ENCODE peak calls at places on chromosomes 11 and 22, in four cellular contexts. Q is astrocyte of the spinal cord, V is ascending aorta, T is cardiac fibroblast. Z is an unnamed sample.

GRCh38 chr22:37334859-37335818 is 52.8 kb downstream of the CYTH4 start:
- DNase-seq in T (peak; percentile 27), V (no peak), Q (no peak), Z (no peak)

GRCh38 chr11:107741044-107741823 is 29.4 kb upstream of the SLN start:
- DNase-seq in T (peak; percentile 59), V (no peak), Q (peak; percentile 32), Z (peak; percentile 57)

GRCh38 chr11:108472681-108473080 is 5.4 kb upstream of the C11orf65 start:
- DNase-seq in T (no peak), Q (no peak), V (no peak), Z (no peak)

GRCh38 chr22:22745225-22746060 is 101.0 kb downstream of the GGTLC2 start:
- DNase-seq in V (no peak), Q (no peak), T (peak; percentile 56), Z (peak; percentile 33)

GRCh38 chr22:42803454-42803853 is 53.6 kb downstream of the ARFGAP3 start:
- DNase-seq in Q (no peak), V (no peak), T (no peak), Z (no peak)

GRCh38 chr22:43042101-43042780 is 27.3 kb upstream of the PACSIN2 start:
- DNase-seq in Q (peak; percentile 70), T (no peak), V (no peak), Z (peak; percentile 37)

GRCh38 chr11:45872513-45873356 is 12.7 kb upstream of the MAPK8IP1 start:
- DNase-seq in V (no peak), T (peak; percentile 84), Q (peak; percentile 89), Z (peak; percentile 78)

GRCh38 chr11:112318661-112319060 is 58.0 kb upstream of the PLET1 start:
- DNase-seq in Q (no peak), T (no peak), V (no peak), Z (no peak)

GRCh38 chr11:27390959-27391326 is 27.9 kb upstream of the CCDC34 start:
- DNase-seq in Q (peak; percentile 73), T (peak; percentile 68), V (no peak), Z (no peak)

GRCh38 chr22:18062421-18062820 is 15.4 kb upstream of the PEX26 start:
- DNase-seq in T (no peak), V (no peak), Q (no peak), Z (peak; percentile 60)

GRCh38 chr11:115623021-115623451 is 118.8 kb upstream of the CADM1 start:
- DNase-seq in T (peak; percentile 62), Q (peak; percentile 97), V (peak; percentile 56), Z (peak; percentile 27)

GRCh38 chr22:23760056-23760455 is 2.7 kb upstream of the C22orf15 start:
- DNase-seq in T (no peak), V (no peak), Q (no peak), Z (no peak)

GRCh38 chr11:20623258-20623657 is 23.9 kb downstream of the SLC6A5 start:
- DNase-seq in T (no peak), Q (no peak), V (no peak), Z (no peak)

GRCh38 chr11:125407046-125407445 is 89.0 kb downstream of the FEZ1 start:
- DNase-seq in T (peak; percentile 13), V (no peak), Q (no peak), Z (peak; percentile 25)

GRCh38 chr11:44016129-44016528 is 31.7 kb upstream of the ACCSL start:
- DNase-seq in Q (peak; percentile 42), T (peak; percentile 93), V (peak; percentile 67), Z (no peak)

GRCh38 chr22:44166448-44166847 is 14.3 kb upstream of the PARVG start:
- DNase-seq in T (no peak), Q (no peak), V (no peak), Z (no peak)

GRCh38 chr22:37226514-37226913 is 14.2 kb upstream of the SSTR3 start:
- DNase-seq in V (no peak), Q (no peak), T (no peak), Z (no peak)

GRCh38 chr11:117466966-117467365 is 139.3 kb downstream of the CEP164 start:
- DNase-seq in T (no peak), Q (no peak), V (no peak), Z (no peak)

GRCh38 chr22:20066617-20067383 is 13.2 kb upstream of the DGCR8 start:
- DNase-seq in V (no peak), T (no peak), Q (no peak), Z (no peak)

GRCh38 chr22:42926768-42927167 is 69.7 kb upstream of the ARFGAP3 start:
- DNase-seq in Q (no peak), V (no peak), T (no peak), Z (no peak)

GRCh38 chr11:124791626-124792341 is 8.4 kb downstream of the MSANTD2 start:
- DNase-seq in T (peak; percentile 24), V (no peak), Q (no peak), Z (peak; percentile 21)

GRCh38 chr11:66347425-66348276 is at the start of gene B4GAT1:
- DNase-seq in Q (peak; percentile 93), T (peak; percentile 95), V (peak; percentile 48), Z (peak; percentile 87)

GRCh38 chr11:76335827-76336226 is 45.1 kb downstream of the THAP12 start:
- DNase-seq in V (no peak), Q (no peak), T (no peak), Z (no peak)

GRCh38 chr11:93017821-93018690 is 48.6 kb downstream of the MTNR1B start:
- DNase-seq in V (no peak), T (peak; percentile 59), Q (peak; percentile 43), Z (peak; percentile 71)

GRCh38 chr11:76250520-76251222 is 44.4 kb upstream of the WNT11 start:
- DNase-seq in V (no peak), T (no peak), Q (no peak), Z (no peak)

GRCh38 chr11:118912742-118913410 is 12.8 kb downstream of the BCL9L start:
- DNase-seq in V (no peak), Q (no peak), T (peak; percentile 40), Z (peak; percentile 55)

GRCh38 chr11:118910309-118911112 is 15.2 kb downstream of the BCL9L start:
- DNase-seq in V (no peak), T (peak; percentile 94), Q (peak; percentile 86), Z (peak; percentile 88)

GRCh38 chr11:118913411-118914125 is 12.2 kb downstream of the BCL9L start:
- DNase-seq in T (no peak), V (no peak), Q (no peak), Z (peak; percentile 39)

GRCh38 chr11:118911113-118911879 is 14.4 kb downstream of the BCL9L start:
- DNase-seq in Q (peak; percentile 60), T (peak; percentile 48), V (no peak), Z (peak; percentile 68)

DNA sequence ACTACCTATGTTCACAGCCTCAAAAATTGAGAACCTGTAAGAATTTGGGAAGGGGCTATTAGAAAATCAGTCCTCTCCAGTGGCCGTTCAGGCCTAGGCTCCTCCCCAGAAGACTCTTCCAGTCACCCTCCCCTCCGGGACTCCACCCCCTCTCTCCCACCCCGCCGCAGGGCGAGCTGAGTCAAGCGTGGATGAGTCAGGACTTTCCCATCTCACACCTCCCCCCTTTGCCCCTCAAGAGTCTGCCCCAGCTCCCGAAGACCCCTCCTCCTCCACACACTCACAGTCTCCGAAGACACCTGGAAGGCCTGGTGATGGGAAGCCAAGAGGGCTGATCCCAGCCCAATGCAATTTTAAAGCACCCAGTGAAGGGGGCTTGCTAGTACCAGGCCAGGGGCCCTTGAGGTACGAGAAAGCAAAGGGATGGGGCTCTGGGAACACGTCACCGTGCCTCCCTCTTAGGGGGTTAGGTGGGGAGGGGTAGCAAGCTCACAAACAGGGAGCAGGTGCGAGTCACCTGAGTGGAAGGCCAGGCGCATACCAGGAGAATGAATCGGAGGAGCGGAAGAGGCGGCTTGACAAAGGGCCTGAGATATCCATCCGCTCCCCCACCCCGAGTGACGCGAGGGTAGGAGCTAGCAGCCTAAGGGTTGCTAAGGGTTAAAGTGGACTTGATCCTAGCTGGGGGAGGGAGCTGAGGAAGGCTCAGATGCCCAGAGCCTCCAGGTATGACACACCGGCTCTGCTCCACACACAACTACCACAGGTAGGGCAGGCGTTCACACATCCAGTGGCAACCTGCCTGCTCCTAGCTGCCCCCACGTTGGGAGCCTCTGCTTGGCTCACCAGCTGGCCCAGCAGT is 13.6 kb downstream of the BCL9L start:
- DNase-seq in Q (peak; percentile 93), V (peak; percentile 84), T (peak; percentile 92), Z (peak; percentile 100)
- H3K4me3 ChIP-seq in Q (no peak overlapping the region), V (peak overlapping the region; percentile 67), T (peak overlapping the region; percentile 41), Z (peak overlapping the region; percentile 47)

GRCh38 chr11:30128269-30128932 is 102.4 kb upstream of the FSHB start:
- DNase-seq in T (peak; percentile 66), Q (peak; percentile 37), V (no peak), Z (peak; percentile 64)
- TF ChIP-seq CTCF in T (peak; percentile 62), Q (peak; percentile 65), V (no peak), Z (peak; percentile 78)

GRCh38 chr22:38842512-38843200 is 1.2 kb downstream of the NPTXR start:
- DNase-seq in T (no peak), V (no peak), Q (no peak), Z (no peak)

GRCh38 chr22:38845368-38845740 is 1.5 kb upstream of the NPTXR start:
- DNase-seq in Q (no peak), T (no peak), V (no peak), Z (no peak)

GRCh38 chr22:38843716-38844660 is at the start of gene NPTXR:
- DNase-seq in Q (no peak), T (no peak), V (no peak), Z (peak; percentile 52)

GRCh38 chr22:38843201-38843715 is 570 bp downstream of the NPTXR start:
- DNase-seq in T (peak; percentile 55), V (no peak), Q (peak; percentile 69), Z (peak; percentile 63)

DNA sequence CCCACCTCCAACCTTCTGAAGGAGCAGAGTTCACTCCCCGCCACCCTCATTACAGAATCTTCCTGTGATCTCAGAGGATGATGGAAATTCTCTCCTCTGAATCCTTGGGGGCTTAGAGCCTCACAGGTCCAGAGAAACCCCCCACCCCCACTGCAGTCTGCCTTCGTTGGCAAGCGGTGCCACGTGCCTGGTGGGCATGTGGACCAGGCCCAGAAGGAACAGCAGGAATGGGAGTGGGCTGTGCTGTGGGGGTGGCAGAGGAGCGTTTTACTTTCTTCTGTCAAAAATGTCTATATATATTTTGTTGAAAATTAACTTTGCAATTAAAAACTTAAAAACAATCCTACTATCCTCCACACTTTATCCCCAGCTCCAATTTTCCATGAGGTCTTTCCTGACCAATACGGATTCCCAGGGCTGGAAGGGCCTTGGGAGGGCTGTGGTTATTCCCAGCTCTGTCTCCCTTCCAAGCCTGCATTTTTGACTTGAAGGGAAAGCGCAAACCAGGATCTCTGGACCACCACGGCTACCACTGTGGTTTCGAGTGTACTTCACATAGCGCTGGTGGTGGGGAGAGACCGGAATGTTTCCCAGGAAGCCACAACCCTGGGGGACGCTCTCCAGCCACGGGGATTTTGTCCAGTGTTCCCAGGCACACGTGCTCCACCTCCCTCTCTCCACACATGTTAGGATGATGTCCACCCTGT is 986 bp upstream of the NPTXR start:
- DNase-seq in V (no peak), T (no peak), Q (peak; percentile 47), Z (no peak)
- H3K4me3 ChIP-seq in V (no peak overlapping the region), T (no peak overlapping the region), Q (no peak overlapping the region), Z (no peak overlapping the region)

GRCh38 chr11:119723952-119724325 is 5.1 kb downstream of the NECTIN1 start:
- DNase-seq in Q (no peak), T (no peak), V (no peak), Z (no peak)
- TF ChIP-seq CTCF in Q (no peak), T (no peak), V (no peak), Z (no peak)

Z was measured in epithelial cell of esophagus.